ENCODE peak calls at places on chromosomes 3 and 15, in six cellular contexts. K is HCT116, X is gastrocnemius medialis, Z is GM12878, U is GM12892, D is stomach. F is an unnamed sample.

GRCh38 chr3:30310251-30310954 is 296.0 kb upstream of the TGFBR2 start:
- DNase-seq in D (no peak), K (no peak), X (no peak), Z (no peak), U (no peak), F (no peak)

GRCh38 chr3:116413319-116413718 is 32.0 kb downstream of the LSAMP start:
- DNase-seq in D (no peak), U (no peak), X (no peak), Z (no peak), K (no peak), F (no peak)

GRCh38 chr15:73677146-73677607 is 7.0 kb upstream of the CD276 start:
- DNase-seq in U (no peak), K (peak; percentile 51), X (peak; percentile 68), D (peak; percentile 77), Z (no peak), F (peak; percentile 26)

GRCh38 chr15:32870240-32871033 is 152.6 kb downstream of the GREM1 start:
- DNase-seq in K (peak; percentile 94), Z (peak; percentile 60), D (peak; percentile 30), X (no peak), U (no peak), F (no peak)

GRCh38 chr3:24640330-24640877 is 145.8 kb upstream of the THRB start:
- DNase-seq in K (peak; percentile 27), X (no peak), U (no peak), D (no peak), Z (no peak), F (peak; percentile 9)

GRCh38 chr3:55521086-55522060 is 34.3 kb upstream of the WNT5A start:
- DNase-seq in X (no peak), K (no peak), D (peak; percentile 29), U (no peak), Z (no peak), F (no peak)

GRCh38 chr3:45226206-45226915 is at the start of gene TMEM158:
- DNase-seq in U (peak; percentile 81), K (no peak), D (peak; percentile 81), X (peak; percentile 68), Z (no peak), F (peak; percentile 76)

GRCh38 chr15:99014803-99015676 is 7.4 kb upstream of the PGPEP1L start:
- DNase-seq in X (peak; percentile 91), D (peak; percentile 80), K (peak; percentile 36), U (peak; percentile 45), Z (no peak), F (no peak)

GRCh38 chr15:29674661-29675533 is 147.4 kb downstream of the TJP1 start:
- DNase-seq in D (peak; percentile 85), U (no peak), X (no peak), K (no peak), Z (no peak), F (no peak)

GRCh38 chr3:149042766-149043386 is 43.5 kb downstream of the HLTF start:
- DNase-seq in K (no peak), X (no peak), U (no peak), Z (peak; percentile 25), D (no peak), F (no peak)

GRCh38 chr3:16842710-16843270 is 42.0 kb upstream of the PLCL2 start:
- DNase-seq in K (no peak), U (no peak), X (no peak), D (no peak), Z (no peak), F (no peak)

DNA sequence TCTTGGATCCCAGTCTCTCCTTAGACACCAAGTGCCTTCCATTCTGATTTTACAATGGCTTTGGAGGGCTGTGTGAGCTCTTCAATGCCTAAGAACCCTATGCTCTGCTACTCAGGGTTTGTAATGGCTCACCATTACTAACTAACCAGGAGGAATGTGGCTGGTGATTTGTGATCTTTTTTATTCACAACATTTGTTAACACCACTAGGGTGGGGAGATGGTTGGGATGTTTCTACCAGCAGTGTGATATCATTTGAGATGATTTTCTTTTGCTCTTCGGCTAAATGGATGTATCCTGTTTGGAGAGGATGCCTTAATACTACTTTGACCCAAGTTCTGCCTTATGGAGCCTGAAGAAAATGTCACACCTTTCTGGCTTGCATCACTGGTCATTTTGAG is 226.9 kb downstream of the MFSD1 start:
- DNase-seq in D (no peak), X (no peak), U (no peak), Z (no peak), K (no peak), F (no peak)
- TF ChIP-seq POLR2A in D (no peak), X (no peak), U (no peak), Z (no peak), K (no peak), F (no peak)

GRCh38 chr15:82749951-82750830 is 40.5 kb upstream of the AP3B2 start:
- DNase-seq in K (peak; percentile 90), D (peak; percentile 91), X (peak; percentile 94), U (peak; percentile 64), Z (peak; percentile 57), F (peak; percentile 90)
- TF ChIP-seq POLR2A in K (no peak), D (peak; percentile 42), X (peak; percentile 98), U (peak; percentile 93), Z (peak; percentile 96), F (peak; percentile 94)

DNA sequence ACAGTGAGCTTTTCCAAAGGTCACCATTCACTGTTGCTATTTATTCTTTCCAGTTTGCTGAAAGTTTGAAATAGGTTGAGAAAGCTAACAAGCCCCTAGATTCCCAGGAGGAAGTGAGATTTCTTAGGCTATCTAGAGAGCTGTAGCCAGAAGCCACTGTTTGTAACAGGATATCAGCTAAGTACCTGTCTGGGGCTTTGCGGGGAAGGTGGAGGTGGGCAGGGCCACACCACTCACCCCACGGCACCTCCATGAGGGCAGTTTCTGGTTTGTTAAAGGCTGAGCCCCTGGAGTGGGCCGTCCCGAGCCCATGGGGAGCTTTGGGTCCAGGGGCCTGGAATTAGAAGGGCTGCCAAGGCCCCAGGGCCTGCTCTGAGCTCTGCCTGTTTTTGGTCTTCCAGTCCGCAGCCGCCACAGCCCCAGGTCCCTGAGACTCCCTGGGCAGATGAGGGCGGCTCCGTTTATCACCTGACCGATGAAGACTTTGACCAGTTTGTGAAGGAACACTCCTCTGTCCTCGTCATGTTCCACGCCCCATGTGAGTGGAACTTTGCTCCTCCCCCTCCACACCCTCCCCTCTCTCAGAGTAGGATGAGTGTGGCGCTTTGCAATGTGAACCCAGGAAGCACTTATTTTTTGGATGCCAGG is 63.4 kb downstream of the PDIA5 start:
- DNase-seq in U (no peak), D (peak; percentile 36), K (no peak), X (no peak), Z (no peak), F (peak; percentile 4)
- TF ChIP-seq POLR2A in U (no peak), D (no peak), K (no peak), X (no peak), Z (no peak), F (no peak)

GRCh38 chr3:158731938-158732855 is at the start of gene RARRES1:
- DNase-seq in K (no peak), Z (no peak), X (peak; percentile 31), D (peak; percentile 70), U (peak; percentile 61), F (peak; percentile 82)
- TF ChIP-seq POLR2A in K (no peak), Z (peak; percentile 20), X (no peak), D (no peak), U (no peak), F (no peak)

DNA sequence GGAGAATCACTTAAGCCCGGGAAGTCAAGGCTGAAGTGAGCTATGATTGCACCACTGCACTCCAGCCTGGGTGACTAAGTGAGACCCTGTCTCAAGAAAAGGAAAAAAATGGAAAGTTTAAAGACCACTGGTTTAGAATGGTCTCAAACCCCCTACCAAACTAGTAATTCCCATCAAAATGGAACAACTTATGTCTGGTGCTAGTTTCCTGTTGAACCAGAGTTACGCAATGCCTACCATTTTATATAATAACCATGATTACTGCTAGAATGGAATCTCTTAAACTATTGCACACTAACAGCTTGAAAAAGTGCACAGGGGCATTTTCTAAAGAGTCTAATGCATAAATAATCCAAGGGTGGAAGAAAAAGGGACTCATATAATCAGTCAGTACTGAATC is 43.6 kb downstream of the DMXL2 start:
- DNase-seq in X (no peak), Z (no peak), U (no peak), K (no peak), D (no peak), F (no peak)
- TF ChIP-seq POLR2A in X (no peak), Z (no peak), U (no peak), K (no peak), D (no peak), F (no peak)

GRCh38 chr3:101556064-101556463 is 5.6 kb upstream of the TRMT10C start:
- DNase-seq in Z (no peak), U (no peak), K (no peak), D (no peak), X (no peak), F (no peak)
- TF ChIP-seq POLR2A in Z (no peak), U (no peak), K (no peak), D (no peak), X (no peak), F (no peak)

DNA sequence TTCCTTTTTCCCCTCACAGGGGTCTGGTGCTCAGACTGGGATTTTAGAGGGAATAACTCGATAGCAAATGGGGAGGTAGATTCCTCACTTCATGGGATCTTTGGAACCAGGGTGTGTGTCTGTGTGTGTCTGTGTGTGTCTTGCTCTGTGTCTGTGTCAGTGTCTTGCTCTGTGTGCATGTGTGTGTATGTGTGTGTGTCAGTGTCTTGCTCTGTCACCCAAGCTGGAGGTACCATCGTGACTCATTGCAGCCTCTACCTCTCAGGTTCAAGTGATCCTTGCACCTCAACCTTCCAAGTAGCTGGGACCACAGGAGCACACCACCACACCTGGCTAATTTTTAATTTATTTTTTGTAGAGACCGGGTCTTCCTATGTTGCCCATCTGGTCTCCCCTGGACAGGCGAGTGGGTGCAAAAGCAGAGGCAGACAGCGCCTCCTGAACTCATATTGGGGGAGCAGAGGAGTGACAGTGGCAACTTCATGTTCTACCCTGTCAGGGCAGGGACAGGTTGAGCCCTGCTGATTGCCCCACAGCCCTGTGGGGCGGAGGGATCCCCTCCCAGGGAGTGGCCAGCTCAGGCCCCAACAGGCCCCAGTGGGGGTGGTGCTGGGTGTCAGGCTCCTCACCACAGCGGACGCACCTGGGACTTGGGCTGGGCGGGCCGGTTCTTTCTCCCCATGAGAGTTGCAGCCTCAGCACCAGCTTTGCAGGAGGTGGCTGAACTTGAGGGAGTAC is 10.4 kb upstream of the SEMA4B start:
- DNase-seq in U (no peak), Z (no peak), D (peak; percentile 55), K (no peak), X (no peak), F (peak; percentile 80)
- TF ChIP-seq POLR2A in U (no peak), Z (no peak), D (no peak), K (no peak), X (no peak), F (no peak)

DNA sequence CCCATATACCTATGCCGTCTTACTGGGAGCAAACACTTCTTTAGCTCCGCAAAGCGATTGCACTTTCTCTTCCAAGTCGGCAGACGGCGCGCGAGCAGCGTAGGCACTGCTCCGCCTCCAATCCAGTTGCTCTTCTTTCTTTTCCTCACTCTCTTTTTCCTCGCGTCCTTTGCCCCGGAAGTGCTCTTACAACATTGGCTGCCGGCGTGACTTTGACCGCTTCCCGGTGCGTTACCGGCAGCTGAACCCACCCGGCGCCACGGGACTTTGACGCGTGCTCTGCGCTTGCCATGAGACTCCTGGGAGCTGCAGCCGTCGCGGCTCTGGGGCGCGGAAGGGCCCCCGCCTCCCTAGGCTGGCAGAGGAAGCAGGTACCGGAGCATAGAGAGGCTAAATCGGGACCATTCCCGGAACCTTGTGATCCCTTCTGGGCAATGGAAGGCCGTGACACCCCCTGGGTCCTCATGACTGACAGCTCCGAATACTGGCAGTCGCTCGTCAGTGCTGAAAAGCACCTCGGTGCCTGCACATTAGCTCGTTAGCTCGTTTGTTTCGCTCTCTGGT is at the start of gene GFM1:
- DNase-seq in D (peak; percentile 95), X (peak; percentile 96), U (peak; percentile 66), Z (peak; percentile 83), K (peak; percentile 93), F (peak; percentile 97)
- TF ChIP-seq POLR2A in D (no peak), X (peak; percentile 76), U (peak; percentile 80), Z (peak; percentile 95), K (no peak), F (peak; percentile 89)

GRCh38 chr15:100715571-100716455 is 113.4 kb downstream of the ASB7 start:
- DNase-seq in Z (no peak), U (no peak), X (no peak), D (no peak), K (no peak), F (no peak)
- TF ChIP-seq POLR2A in Z (no peak), U (no peak), X (no peak), D (no peak), K (no peak), F (no peak)